ENCODE peak calls at places on chromosomes 3 and 15, in five cellular contexts. One of them, this sample, is unnamed.

GRCh38 chr3:51391566-51392300 is 648 bp downstream of the RBM15B start:
- DNase-seq in K562: peak; percentile 52
- DNase-seq in H1: no peak
- DNase-seq in HepG2: no peak
- DNase-seq in SK-N-SH: peak; percentile 65
- DNase-seq in this sample: no peak

GRCh38 chr3:17473761-17474160 is 268.7 kb downstream of the TBC1D5 start:
- DNase-seq in HepG2: no peak
- DNase-seq in K562: no peak
- DNase-seq in H1: no peak
- DNase-seq in SK-N-SH: peak; percentile 27
- DNase-seq in this sample: no peak

GRCh38 chr15:32852771-32853170 is 135.0 kb downstream of the GREM1 start:
- DNase-seq in HepG2: peak; percentile 96
- DNase-seq in SK-N-SH: no peak
- DNase-seq in H1: no peak
- DNase-seq in K562: no peak
- DNase-seq in this sample: no peak

GRCh38 chr3:115623414-115623868 is at the start of gene GAP43:
- DNase-seq in H1: peak; percentile 75
- DNase-seq in SK-N-SH: peak; percentile 51
- DNase-seq in K562: no peak
- DNase-seq in HepG2: peak; percentile 3
- DNase-seq in this sample: no peak

GRCh38 chr3:128011140-128011539 is 41.1 kb upstream of the SEC61A1 start:
- DNase-seq in K562: peak; percentile 50
- DNase-seq in H1: peak; percentile 61
- DNase-seq in SK-N-SH: peak; percentile 51
- DNase-seq in HepG2: peak; percentile 29
- DNase-seq in this sample: no peak

GRCh38 chr15:59062985-59063384 is 42.0 kb upstream of the CCNB2 start:
- DNase-seq in H1: no peak
- DNase-seq in HepG2: no peak
- DNase-seq in K562: no peak
- DNase-seq in SK-N-SH: no peak
- DNase-seq in this sample: no peak

GRCh38 chr3:186826978-186827857 is 15.3 kb upstream of the ADIPOQ start:
- DNase-seq in SK-N-SH: peak; percentile 99
- DNase-seq in K562: peak; percentile 99
- DNase-seq in HepG2: peak; percentile 60
- DNase-seq in H1: no peak
- DNase-seq in this sample: no peak

GRCh38 chr15:99424978-99425665 is 140.7 kb upstream of the MEF2A start:
- DNase-seq in K562: no peak
- DNase-seq in HepG2: peak; percentile 54
- DNase-seq in H1: no peak
- DNase-seq in SK-N-SH: peak; percentile 64
- DNase-seq in this sample: no peak

GRCh38 chr3:136699271-136699828 is 52.8 kb downstream of the STAG1 start:
- DNase-seq in K562: no peak
- DNase-seq in HepG2: no peak
- DNase-seq in SK-N-SH: no peak
- DNase-seq in H1: no peak
- DNase-seq in this sample: no peak

GRCh38 chr3:136937886-136938285 is 19.9 kb upstream of the IL20RB start:
- DNase-seq in SK-N-SH: no peak
- DNase-seq in H1: no peak
- DNase-seq in K562: no peak
- DNase-seq in HepG2: no peak
- DNase-seq in this sample: no peak

GRCh38 chr15:64635486-64635815 is 139.9 kb downstream of the RBPMS2 start:
- DNase-seq in SK-N-SH: peak; percentile 33
- DNase-seq in H1: no peak
- DNase-seq in HepG2: peak; percentile 42
- DNase-seq in K562: no peak
- DNase-seq in this sample: peak; percentile 73

GRCh38 chr3:79012530-79012913 is 755.3 kb downstream of the ROBO1 start:
- DNase-seq in K562: no peak
- DNase-seq in H1: no peak
- DNase-seq in HepG2: no peak
- DNase-seq in SK-N-SH: no peak
- DNase-seq in this sample: no peak

GRCh38 chr15:38588672-38589071 is 24.1 kb upstream of the RASGRP1 start:
- DNase-seq in H1: no peak
- DNase-seq in HepG2: no peak
- DNase-seq in K562: no peak
- DNase-seq in SK-N-SH: no peak
- DNase-seq in this sample: no peak

GRCh38 chr3:96813134-96813819 is 1.1 kb upstream of the EPHA6 start:
- DNase-seq in HepG2: peak; percentile 58
- DNase-seq in SK-N-SH: peak; percentile 82
- DNase-seq in H1: peak; percentile 70
- DNase-seq in K562: no peak
- DNase-seq in this sample: peak; percentile 13

GRCh38 chr3:119240101-119240581 is 537 bp downstream of the B4GALT4 start:
- DNase-seq in SK-N-SH: no peak
- DNase-seq in H1: no peak
- DNase-seq in K562: peak; percentile 26
- DNase-seq in HepG2: peak; percentile 77
- DNase-seq in this sample: no peak

GRCh38 chr3:138439646-138440045 is 5.2 kb downstream of the ESYT3 start:
- DNase-seq in HepG2: no peak
- DNase-seq in SK-N-SH: peak; percentile 11
- DNase-seq in H1: no peak
- DNase-seq in K562: no peak
- DNase-seq in this sample: no peak

GRCh38 chr15:42919794-42920280 is 741 bp downstream of the TTBK2 start:
- DNase-seq in H1: no peak
- DNase-seq in SK-N-SH: peak; percentile 39
- DNase-seq in K562: peak; percentile 22
- DNase-seq in HepG2: peak; percentile 29
- DNase-seq in this sample: no peak

GRCh38 chr15:37758412-37758811 is 176.0 kb upstream of the TMCO5A start:
- DNase-seq in HepG2: peak; percentile 22
- DNase-seq in K562: no peak
- DNase-seq in SK-N-SH: no peak
- DNase-seq in H1: no peak
- DNase-seq in this sample: no peak

GRCh38 chr3:181008796-181009195 is 19.3 kb upstream of the DNAJC19 start:
- DNase-seq in K562: no peak
- DNase-seq in H1: no peak
- DNase-seq in HepG2: no peak
- DNase-seq in SK-N-SH: no peak
- DNase-seq in this sample: no peak

GRCh38 chr3:152270145-152270870 is 1.6 kb downstream of the MBNL1 start:
- DNase-seq in HepG2: peak; percentile 39
- DNase-seq in H1: no peak
- DNase-seq in SK-N-SH: peak; percentile 10
- DNase-seq in K562: no peak
- DNase-seq in this sample: no peak

GRCh38 chr3:24596626-24597025 is 102.0 kb upstream of the THRB start:
- DNase-seq in K562: no peak
- DNase-seq in H1: no peak
- DNase-seq in SK-N-SH: no peak
- DNase-seq in HepG2: no peak
- DNase-seq in this sample: no peak

GRCh38 chr3:143170043-143170442 is 50.5 kb downstream of the CHST2 start:
- DNase-seq in H1: no peak
- DNase-seq in HepG2: no peak
- DNase-seq in K562: no peak
- DNase-seq in SK-N-SH: no peak
- DNase-seq in this sample: no peak

GRCh38 chr15:48418343-48418742 is 87.1 kb downstream of the DUT start:
- DNase-seq in H1: no peak
- DNase-seq in HepG2: no peak
- DNase-seq in SK-N-SH: no peak
- DNase-seq in K562: no peak
- DNase-seq in this sample: no peak

GRCh38 chr3:182139627-182140357 is 428.1 kb downstream of the SOX2 start:
- DNase-seq in SK-N-SH: no peak
- DNase-seq in H1: peak; percentile 64
- DNase-seq in HepG2: no peak
- DNase-seq in K562: no peak
- DNase-seq in this sample: no peak

DNA sequence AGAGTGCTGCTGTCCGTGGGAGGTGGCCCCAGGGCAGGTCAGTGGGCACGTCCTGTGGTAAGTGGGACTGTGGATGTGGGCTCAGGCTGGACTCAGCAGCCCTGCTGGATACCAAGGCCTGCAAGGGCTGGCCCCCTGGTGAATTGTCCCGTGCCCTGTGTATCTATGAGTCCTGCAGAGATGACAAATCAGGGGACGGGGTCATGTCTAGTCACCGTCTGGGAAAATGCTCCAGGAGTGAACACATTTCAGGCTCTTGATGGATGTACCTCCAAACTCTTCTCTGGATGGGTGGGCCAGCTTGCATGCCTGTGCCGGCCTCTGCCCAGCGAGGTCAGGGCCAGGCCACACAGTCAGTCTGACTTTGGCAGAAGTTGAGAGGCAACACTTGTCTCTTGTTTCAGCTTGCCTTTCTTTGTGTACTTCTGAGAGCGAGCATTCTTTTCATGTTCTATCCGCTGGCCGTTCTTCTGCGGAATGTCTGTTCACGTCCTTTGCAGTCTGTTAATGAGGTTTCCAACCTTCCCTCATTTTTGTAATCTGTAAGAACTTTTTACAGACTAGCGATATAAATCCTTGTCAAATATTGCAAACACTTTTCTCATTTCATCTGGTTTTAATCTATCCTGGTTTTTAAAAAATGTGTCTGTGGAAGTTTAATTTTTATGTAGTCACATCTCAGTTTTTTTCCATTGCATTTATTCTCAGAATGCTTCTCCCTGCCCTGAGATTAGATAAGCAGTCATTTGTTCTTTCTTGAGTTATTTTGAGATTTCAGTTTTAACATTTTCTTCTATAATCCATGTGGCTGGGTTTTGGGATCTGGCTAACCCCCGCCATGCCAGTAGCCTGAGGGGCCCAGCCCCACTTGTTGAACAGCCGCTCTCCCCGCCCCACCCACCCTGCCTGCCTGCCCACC is 11.3 kb upstream of the STAB1 start:
- DNase-seq in SK-N-SH: no peak
- DNase-seq in H1: no peak
- DNase-seq in HepG2: peak; percentile 61
- DNase-seq in K562: no peak
- DNase-seq in this sample: no peak
- TF ChIP-seq CHD2 in SK-N-SH: no peak
- TF ChIP-seq CHD2 in H1: no peak
- TF ChIP-seq CHD2 in HepG2: no peak
- TF ChIP-seq CHD2 in K562: no peak
- TF ChIP-seq CHD2 in this sample: no peak

GRCh38 chr15:75349851-75350588 is 3.2 kb downstream of the NEIL1 start:
- DNase-seq in H1: no peak
- DNase-seq in HepG2: no peak
- DNase-seq in K562: no peak
- DNase-seq in SK-N-SH: no peak
- DNase-seq in this sample: peak; percentile 73

GRCh38 chr15:75348563-75349350 is 1.9 kb downstream of the NEIL1 start:
- DNase-seq in HepG2: no peak
- DNase-seq in SK-N-SH: peak; percentile 79
- DNase-seq in H1: no peak
- DNase-seq in K562: no peak
- DNase-seq in this sample: no peak

GRCh38 chr15:75352186-75352585 is 5.3 kb downstream of the NEIL1 start:
- DNase-seq in H1: no peak
- DNase-seq in HepG2: no peak
- DNase-seq in K562: no peak
- DNase-seq in SK-N-SH: peak; percentile 25
- DNase-seq in this sample: no peak

GRCh38 chr15:75348034-75348562 is 1.3 kb downstream of the NEIL1 start:
- DNase-seq in K562: peak; percentile 71
- DNase-seq in H1: no peak
- DNase-seq in SK-N-SH: peak; percentile 78
- DNase-seq in HepG2: no peak
- DNase-seq in this sample: no peak

GRCh38 chr15:75350601-75351331 is 3.9 kb downstream of the NEIL1 start:
- DNase-seq in HepG2: no peak
- DNase-seq in SK-N-SH: no peak
- DNase-seq in K562: no peak
- DNase-seq in H1: no peak
- DNase-seq in this sample: no peak
- H3K27ac ChIP-seq in HepG2: no peak overlapping the region
- H3K27ac ChIP-seq in SK-N-SH: no peak overlapping the region
- H3K27ac ChIP-seq in K562: no peak overlapping the region
- H3K27ac ChIP-seq in H1: no peak overlapping the region
- H3K27ac ChIP-seq in this sample: no peak overlapping the region

GRCh38 chr3:62097121-62097520 is 276.2 kb downstream of the FEZF2 start:
- DNase-seq in H1: no peak
- DNase-seq in K562: no peak
- DNase-seq in HepG2: no peak
- DNase-seq in SK-N-SH: no peak
- DNase-seq in this sample: no peak

GRCh38 chr3:62100233-62100989 is 272.9 kb downstream of the FEZF2 start:
- DNase-seq in H1: no peak
- DNase-seq in K562: no peak
- DNase-seq in HepG2: no peak
- DNase-seq in SK-N-SH: no peak
- DNase-seq in this sample: no peak

GRCh38 chr3:62098646-62099365 is 274.5 kb downstream of the FEZF2 start:
- DNase-seq in SK-N-SH: no peak
- DNase-seq in HepG2: no peak
- DNase-seq in H1: no peak
- DNase-seq in K562: no peak
- DNase-seq in this sample: no peak

GRCh38 chr3:62103531-62103930 is 269.8 kb downstream of the FEZF2 start:
- DNase-seq in SK-N-SH: no peak
- DNase-seq in HepG2: no peak
- DNase-seq in H1: no peak
- DNase-seq in K562: no peak
- DNase-seq in this sample: no peak

GRCh38 chr3:62101488-62101887 is 271.9 kb downstream of the FEZF2 start:
- DNase-seq in K562: no peak
- DNase-seq in H1: no peak
- DNase-seq in HepG2: no peak
- DNase-seq in SK-N-SH: peak; percentile 23
- DNase-seq in this sample: no peak
- H3K9ac ChIP-seq in K562: no peak overlapping the region
- H3K9ac ChIP-seq in H1: no peak overlapping the region
- H3K9ac ChIP-seq in HepG2: no peak overlapping the region
- H3K9ac ChIP-seq in SK-N-SH: no peak overlapping the region
- H3K9ac ChIP-seq in this sample: no peak overlapping the region

GRCh38 chr15:70788114-70789049 is 25.0 kb upstream of the UACA start:
- DNase-seq in HepG2: peak; percentile 91
- DNase-seq in H1: no peak
- DNase-seq in SK-N-SH: no peak
- DNase-seq in K562: no peak
- DNase-seq in this sample: no peak

GRCh38 chr15:70781236-70781635 is 17.9 kb upstream of the UACA start:
- DNase-seq in H1: no peak
- DNase-seq in K562: no peak
- DNase-seq in SK-N-SH: no peak
- DNase-seq in HepG2: no peak
- DNase-seq in this sample: no peak

GRCh38 chr15:70783041-70783440 is 19.7 kb upstream of the UACA start:
- DNase-seq in K562: no peak
- DNase-seq in SK-N-SH: no peak
- DNase-seq in HepG2: no peak
- DNase-seq in H1: no peak
- DNase-seq in this sample: no peak

GRCh38 chr15:70787001-70787400 is 23.6 kb upstream of the UACA start:
- DNase-seq in H1: no peak
- DNase-seq in SK-N-SH: no peak
- DNase-seq in HepG2: no peak
- DNase-seq in K562: no peak
- DNase-seq in this sample: no peak

GRCh38 chr15:70783610-70784021 is 20.3 kb upstream of the UACA start:
- DNase-seq in H1: no peak
- DNase-seq in K562: no peak
- DNase-seq in HepG2: peak; percentile 51
- DNase-seq in SK-N-SH: no peak
- DNase-seq in this sample: no peak
- TF ChIP-seq CHD2 in H1: no peak
- TF ChIP-seq CHD2 in K562: no peak
- TF ChIP-seq CHD2 in HepG2: no peak
- TF ChIP-seq CHD2 in SK-N-SH: no peak
- TF ChIP-seq CHD2 in this sample: no peak